ENCODE peak calls at places on chromosomes 6 and 20, in eight cellular contexts. Q is HCT116, X is upper lobe of left lung, G is HepG2, Y is breast epithelium, L is sigmoid colon, U is stomach, T is H1. D is an unnamed sample. For H3K27me3, the result is how much of the 10 kb centered on the place peaks cover.

GRCh38 chr20:1438361-1438760 is 28.3 kb downstream of the NSFL1C start:
- DNase-seq in Q (no peak), U (no peak), L (no peak), Y (no peak), X (no peak), T (no peak), G (no peak), D (no peak)

GRCh38 chr6:166757226-166758135 is 130.4 kb upstream of the RPS6KA2 start:
- DNase-seq in G (no peak), X (peak), T (no peak), Q (no peak), Y (no peak), L (no peak), U (no peak), D (no peak)

GRCh38 chr6:12890171-12890790 is 173.7 kb downstream of the PHACTR1 start:
- DNase-seq in U (no peak), Y (no peak), X (no peak), T (no peak), Q (peak), L (no peak), G (peak), D (no peak)

GRCh38 chr6:51386347-51386836 is 567.7 kb downstream of the TFAP2B start:
- DNase-seq in G (no peak), X (no peak), U (no peak), Q (no peak), Y (no peak), L (no peak), T (no peak), D (no peak)

GRCh38 chr20:63977392-63978276 is 1.8 kb downstream of the SAMD10 start:
- DNase-seq in U (no peak), T (no peak), X (peak), Q (no peak), G (peak), Y (no peak), L (peak), D (no peak)

GRCh38 chr6:5644523-5645183 is 362.1 kb downstream of the NRN1 start:
- DNase-seq in X (no peak), G (no peak), T (peak), Y (no peak), U (no peak), L (no peak), Q (no peak), D (no peak)

GRCh38 chr20:9660236-9660868 is 146.0 kb downstream of the LAMP5 start:
- DNase-seq in G (peak), Y (no peak), L (no peak), U (no peak), X (no peak), T (no peak), Q (no peak), D (no peak)

GRCh38 chr20:37598611-37599342 is 71.1 kb upstream of the BLCAP start:
- DNase-seq in L (no peak), Q (no peak), X (no peak), Y (no peak), U (no peak), G (no peak), T (no peak), D (no peak)

GRCh38 chr20:52313335-52313963 is 121.9 kb upstream of the ZFP64 start:
- DNase-seq in L (no peak), T (no peak), X (no peak), Y (no peak), U (no peak), Q (peak), G (peak), D (no peak)

GRCh38 chr6:15715060-15715459 is 52.2 kb upstream of the DTNBP1 start:
- DNase-seq in Q (no peak), U (no peak), X (no peak), Y (no peak), L (no peak), G (no peak), T (no peak), D (no peak)

GRCh38 chr20:22579119-22579427 is 5.3 kb downstream of the FOXA2 start:
- DNase-seq in Y (no peak), X (no peak), Q (no peak), L (no peak), G (no peak), T (no peak), U (peak), D (no peak)
- TF ChIP-seq POLR2A in Y (no peak), X (no peak), Q (no peak), L (no peak), G (no peak), T (no peak), U (no peak), D (no peak)

GRCh38 chr6:98054453-98054852 is 771.4 kb upstream of the MMS22L start:
- DNase-seq in T (no peak), L (no peak), X (no peak), G (no peak), U (no peak), Y (no peak), Q (no peak), D (no peak)
- H3K27me3 ChIP-seq in T (under half), L (under half), X (under half), G (under half), U (under half), Y (under half), Q (under half), D (under half)

GRCh38 chr6:139325686-139326085 is 33.9 kb upstream of the TXLNB start:
- DNase-seq in Y (no peak), U (no peak), T (no peak), G (no peak), X (no peak), Q (no peak), L (no peak), D (no peak)

GRCh38 chr6:139329224-139329623 is 37.4 kb upstream of the TXLNB start:
- DNase-seq in L (no peak), U (no peak), Q (no peak), T (no peak), G (no peak), Y (no peak), X (no peak), D (no peak)

GRCh38 chr6:139325003-139325600 is 33.3 kb upstream of the TXLNB start:
- DNase-seq in Q (no peak), X (no peak), G (no peak), T (no peak), U (no peak), L (no peak), Y (no peak), D (no peak)

GRCh38 chr6:139327038-139327437 is 35.2 kb upstream of the TXLNB start:
- DNase-seq in Q (no peak), G (no peak), Y (no peak), U (no peak), X (no peak), L (no peak), T (no peak), D (no peak)

DNA sequence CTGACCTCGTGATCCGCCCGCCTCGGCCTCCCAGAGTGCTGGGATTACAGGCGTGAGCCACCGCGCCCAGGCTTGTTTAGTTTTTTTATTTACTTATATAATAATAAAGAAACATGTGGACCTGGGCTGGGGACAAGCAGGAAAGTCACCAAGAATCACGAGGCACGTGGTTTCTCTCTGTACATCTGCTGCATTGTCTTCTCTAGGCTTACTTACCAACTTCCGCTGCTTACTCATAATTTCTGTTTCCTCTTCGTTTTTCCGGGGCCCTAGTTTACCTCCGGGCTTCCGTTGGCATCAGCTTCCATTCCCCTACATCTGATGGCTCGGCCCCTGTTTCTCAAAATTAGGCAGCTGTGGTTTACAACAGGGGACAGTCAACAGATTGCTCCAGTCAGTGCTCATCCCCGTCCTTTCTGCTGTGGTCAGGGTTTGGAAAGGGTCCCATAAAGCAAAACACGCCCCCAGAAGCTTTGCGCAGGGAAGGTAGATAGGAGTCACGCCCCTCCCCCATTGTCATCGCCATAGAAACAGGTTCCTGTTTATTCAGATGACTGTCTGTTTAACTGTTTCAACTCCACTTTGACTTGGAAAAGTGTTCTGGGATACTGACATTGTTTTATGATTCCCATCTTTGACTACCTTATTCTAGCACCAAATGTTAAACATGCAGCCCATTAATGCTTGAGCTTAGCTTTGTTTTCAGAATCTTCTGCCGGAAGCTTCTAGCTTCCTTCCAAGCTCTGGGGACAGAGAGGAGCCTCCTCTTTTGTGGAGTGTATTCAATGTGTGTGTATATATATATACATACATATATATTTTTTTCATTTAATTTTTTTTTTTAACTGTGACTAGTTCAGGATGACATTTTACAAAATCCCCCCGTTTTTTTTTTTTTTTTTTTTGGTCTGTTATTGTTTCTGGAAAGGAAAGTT is 32.0 kb upstream of the TXLNB start:
- DNase-seq in Y (peak), U (peak), G (peak), X (peak), L (peak), Q (no peak), T (no peak), D (no peak)
- TF ChIP-seq POLR2AphosphoS5 in Y (no peak), U (no peak), G (no peak), X (peak), L (no peak), Q (no peak), T (no peak), D (no peak)

GRCh38 chr6:41892921-41893564 is 2.1 kb downstream of the USP49 start:
- DNase-seq in T (no peak), U (no peak), Y (no peak), X (no peak), Q (no peak), L (no peak), G (no peak), D (no peak)

GRCh38 chr6:41894366-41895299 is 542 bp downstream of the USP49 start:
- DNase-seq in U (peak), G (no peak), Q (no peak), L (no peak), X (no peak), Y (no peak), T (no peak), D (no peak)

GRCh38 chr6:41896280-41896679 is 1.1 kb upstream of the USP49 start:
- DNase-seq in L (no peak), X (no peak), G (no peak), Y (no peak), Q (no peak), T (no peak), U (no peak), D (no peak)

DNA sequence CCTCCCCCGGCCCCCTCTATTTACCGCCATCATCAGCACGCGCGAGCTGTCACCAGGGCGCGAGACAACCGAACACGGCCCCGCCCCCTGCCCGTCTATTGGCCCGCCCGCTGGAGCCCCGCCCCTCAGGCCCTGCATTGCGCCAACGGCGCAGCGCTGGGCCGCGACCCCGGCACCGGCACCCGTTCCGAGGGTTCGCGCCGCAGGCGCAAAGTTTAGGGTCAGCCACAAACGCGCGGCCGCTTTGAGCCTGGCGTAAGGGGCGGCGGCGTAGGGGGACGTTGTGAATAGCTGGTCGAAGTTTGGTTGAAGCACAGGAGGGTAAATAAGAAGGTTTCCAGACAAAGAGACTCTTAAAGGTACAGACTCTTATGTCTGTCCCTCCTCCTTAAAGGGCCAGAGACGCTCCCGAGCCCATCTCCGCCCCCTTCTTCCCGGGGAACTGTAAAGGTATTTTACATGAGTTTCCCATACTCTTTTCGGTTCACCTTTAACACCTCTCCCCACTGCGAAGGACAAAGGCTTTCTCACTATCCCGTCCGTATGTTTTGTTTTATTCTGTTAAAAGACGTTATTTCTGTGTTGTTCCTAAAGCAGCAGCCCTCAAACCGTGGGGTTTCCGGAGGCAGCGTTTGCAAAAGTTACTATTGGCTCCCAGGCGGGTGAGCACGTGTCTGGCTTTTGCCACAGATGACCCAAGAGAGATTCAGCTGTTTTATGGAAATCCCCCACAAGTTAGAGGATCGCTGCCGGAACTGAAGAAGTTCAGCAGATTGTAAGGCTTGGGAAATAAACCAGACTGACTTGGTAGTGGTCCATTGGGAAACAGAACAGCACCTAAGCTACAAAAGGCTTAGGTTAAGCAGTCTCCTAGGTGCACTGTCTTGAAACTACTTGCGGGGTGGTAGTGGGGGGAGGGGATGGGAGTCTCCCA is at the start of gene USP49:
- DNase-seq in X (peak), Q (peak), T (peak), U (peak), G (peak), Y (peak), L (peak), D (peak)
- TF ChIP-seq POLR2A in X (peak), Q (no peak), T (peak), U (no peak), G (no peak), Y (no peak), L (no peak), D (no peak)

DNA sequence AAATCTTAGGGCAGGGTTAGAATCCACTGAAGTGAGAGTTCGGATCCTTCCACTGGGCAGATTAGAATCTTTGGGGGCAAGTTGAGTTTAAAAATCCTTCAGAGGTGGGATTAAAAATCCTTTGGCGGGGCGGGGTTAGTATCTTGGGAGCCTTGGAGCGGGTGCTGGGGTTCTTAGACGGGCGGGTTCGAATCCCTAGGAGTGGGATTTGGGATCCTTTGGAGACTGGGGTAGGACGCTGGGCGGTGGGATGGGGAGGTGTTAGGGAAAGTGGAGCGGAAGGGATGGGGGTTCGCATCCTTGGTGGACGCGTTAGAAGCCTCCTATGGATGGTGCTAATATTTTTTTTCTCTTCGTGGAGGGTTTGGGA is 337 bp upstream of the HCK start:
- DNase-seq in T (no peak), Y (no peak), U (no peak), L (no peak), Q (no peak), G (no peak), X (no peak), D (no peak)
- H3K27me3 ChIP-seq in T (under half), Y (under half), U (under half), L (half or more), Q (under half), G (half or more), X (under half), D (under half)

GRCh38 chr6:170553686-170554085 is 483 bp upstream of the TBP start:
- DNase-seq in L (no peak), X (no peak), U (peak), G (no peak), Q (no peak), T (no peak), Y (no peak), D (peak)
- TF ChIP-seq POLR2AphosphoS5 in L (no peak), X (no peak), U (no peak), G (no peak), Q (no peak), T (no peak), Y (no peak), D (no peak)

GRCh38 chr20:62814709-62815065 is 2.2 kb upstream of the COL9A3 start:
- DNase-seq in X (peak), U (no peak), Q (no peak), G (no peak), L (no peak), Y (no peak), T (no peak), D (no peak)

GRCh38 chr20:62813588-62813987 is 3.3 kb upstream of the COL9A3 start:
- DNase-seq in Q (no peak), G (no peak), X (peak), L (no peak), Y (no peak), T (no peak), U (no peak), D (no peak)

GRCh38 chr20:62812907-62813200 is 4.0 kb upstream of the COL9A3 start:
- DNase-seq in Y (no peak), T (no peak), G (no peak), X (peak), L (no peak), U (no peak), Q (no peak), D (no peak)

GRCh38 chr20:62815066-62815991 is 1.5 kb upstream of the COL9A3 start:
- DNase-seq in Q (no peak), L (no peak), U (no peak), G (peak), T (peak), Y (no peak), X (peak), D (no peak)

DNA sequence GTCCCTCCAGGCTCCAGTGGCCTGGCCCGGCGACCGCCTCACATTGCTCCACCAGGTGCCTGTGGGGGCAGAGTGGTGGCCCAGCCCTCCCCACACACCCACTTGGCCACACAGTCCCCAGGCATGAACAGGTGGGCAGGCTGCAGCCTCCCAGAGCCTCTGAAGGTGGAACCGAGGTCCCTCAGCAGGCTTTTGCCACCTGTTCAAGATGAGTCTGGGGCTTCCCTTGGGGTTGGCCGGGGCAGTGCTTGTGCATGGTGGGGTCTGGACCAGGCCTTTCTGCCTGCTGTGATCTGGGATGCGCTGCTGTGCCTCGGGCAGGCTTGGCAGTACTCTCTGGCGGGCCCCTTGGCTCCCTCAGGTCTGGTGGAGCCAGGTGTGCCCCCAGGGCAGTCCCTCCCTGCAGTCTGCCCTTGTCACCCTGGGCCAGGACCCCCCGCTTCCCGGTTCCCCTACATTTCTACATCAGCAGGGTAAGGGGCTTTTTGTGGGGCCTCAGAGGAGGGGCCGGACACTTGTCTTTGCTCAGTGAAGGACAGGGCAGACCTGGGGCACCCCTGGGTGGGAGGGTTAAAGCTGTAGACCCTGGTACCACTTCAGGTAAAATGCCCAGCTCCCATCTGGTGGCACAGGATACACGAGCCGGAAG is 2.7 kb upstream of the COL9A3 start:
- DNase-seq in T (no peak), U (no peak), X (peak), Q (no peak), L (no peak), G (no peak), Y (no peak), D (no peak)
- TF ChIP-seq POLR2A in T (no peak), U (no peak), X (no peak), Q (no peak), L (no peak), G (peak), Y (no peak), D (no peak)

DNA sequence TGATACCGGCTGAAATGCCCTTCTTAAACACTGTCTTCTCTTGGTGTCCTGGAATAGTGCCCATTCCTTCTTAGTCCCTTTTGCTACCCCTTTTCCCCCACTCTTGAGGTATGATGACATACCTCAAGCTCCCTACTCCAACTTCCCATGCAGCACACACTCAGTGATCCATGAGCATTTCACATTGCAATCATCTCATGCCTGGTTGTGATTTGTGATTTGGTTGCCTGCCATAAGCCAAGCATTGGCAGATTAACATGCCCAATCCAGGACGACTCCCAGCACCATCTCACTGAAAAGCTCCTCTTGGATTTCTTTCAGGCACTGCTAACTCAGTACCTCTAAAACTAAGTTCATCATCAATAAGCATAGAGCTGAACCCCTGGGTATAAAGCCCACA is 14.7 kb upstream of the PTPRA start:
- DNase-seq in Q (no peak), Y (no peak), U (no peak), L (no peak), X (no peak), T (no peak), G (no peak), D (no peak)
- H3K27me3 ChIP-seq in Q (under half), Y (under half), U (under half), L (under half), X (under half), T (under half), G (under half), D (under half)

D was measured in prostate gland.